ENCODE peak calls at places on chromosome 4, in four cellular contexts. D is MM.1S, X is HCT116, O is right lobe of liver. N is an unnamed sample.

GRCh38 chr4:151921811-151922210 is 161.0 kb upstream of the GATB start:
- DNase-seq in X (no peak), O (no peak), D (no peak), N (no peak)

GRCh38 chr4:110055014-110055768 is 142.5 kb downstream of the EGF start:
- DNase-seq in X (no peak), O (no peak), D (peak), N (peak)

GRCh38 chr4:102789317-102789717 is 28.5 kb upstream of the MANBA start:
- DNase-seq in D (no peak), X (no peak), O (no peak), N (no peak)

GRCh38 chr4:80210549-80210948 is 13.2 kb downstream of the PRDM8 start:
- DNase-seq in X (no peak), D (no peak), O (no peak), N (no peak)

GRCh38 chr4:141002323-141002805 is 130.9 kb downstream of the RNF150 start:
- DNase-seq in O (no peak), X (no peak), D (no peak), N (no peak)

GRCh38 chr4:177583000-177583399 is 140.8 kb upstream of the AGA start:
- DNase-seq in X (no peak), O (no peak), D (no peak), N (no peak)

GRCh38 chr4:53688186-53688790 is 97.0 kb upstream of the LNX1 start:
- DNase-seq in D (peak), X (no peak), O (no peak), N (peak)

GRCh38 chr4:159002950-159003349 is 99.9 kb upstream of the RAPGEF2 start:
- DNase-seq in D (no peak), O (no peak), X (no peak), N (no peak)

GRCh38 chr4:188403272-188403671 is 264.0 kb downstream of the TRIML1 start:
- DNase-seq in D (no peak), O (no peak), X (no peak), N (no peak)

GRCh38 chr4:114151-114550 is 10.2 kb upstream of the ZNF718 start:
- DNase-seq in X (no peak), D (no peak), O (no peak), N (no peak)

GRCh38 chr4:8729408-8730149 is 137.0 kb downstream of the CPZ start:
- DNase-seq in D (no peak), X (no peak), O (peak), N (no peak)

GRCh38 chr4:57424231-57424897 is 314.2 kb upstream of the IGFBP7 start:
- DNase-seq in X (no peak), D (no peak), O (no peak), N (no peak)

GRCh38 chr4:126955292-126956191 is 677.2 kb upstream of the INTU start:
- DNase-seq in D (no peak), O (peak), X (no peak), N (no peak)

GRCh38 chr4:60579335-60579734 is 620.8 kb upstream of the ADGRL3 start:
- DNase-seq in D (no peak), O (no peak), X (no peak), N (no peak)

GRCh38 chr4:104616401-104616820 is 121.7 kb upstream of the CXXC4 start:
- DNase-seq in X (no peak), D (no peak), O (no peak), N (no peak)

GRCh38 chr4:122152699-122153328 is 683 bp downstream of the BLTP1 start:
- DNase-seq in O (peak), X (no peak), D (peak), N (peak)

GRCh38 chr4:61194601-61195000 is 5.5 kb upstream of the ADGRL3 start:
- DNase-seq in D (no peak), O (no peak), X (no peak), N (no peak)

GRCh38 chr4:180913750-180914149 is 1329.5 kb upstream of the TENM3 start:
- DNase-seq in D (no peak), O (no peak), X (peak), N (no peak)

GRCh38 chr4:180909279-180909678 is 1333.9 kb upstream of the TENM3 start:
- DNase-seq in X (peak), O (no peak), D (no peak), N (peak)
- TF ChIP-seq CTCF in X (peak), O (peak), D (peak), N (peak)

GRCh38 chr4:72494156-72494555 is 74.9 kb downstream of the ADAMTS3 start:
- DNase-seq in O (no peak), D (no peak), X (no peak), N (no peak)

GRCh38 chr4:72500214-72500613 is 68.8 kb downstream of the ADAMTS3 start:
- DNase-seq in O (no peak), D (no peak), X (no peak), N (no peak)

DNA sequence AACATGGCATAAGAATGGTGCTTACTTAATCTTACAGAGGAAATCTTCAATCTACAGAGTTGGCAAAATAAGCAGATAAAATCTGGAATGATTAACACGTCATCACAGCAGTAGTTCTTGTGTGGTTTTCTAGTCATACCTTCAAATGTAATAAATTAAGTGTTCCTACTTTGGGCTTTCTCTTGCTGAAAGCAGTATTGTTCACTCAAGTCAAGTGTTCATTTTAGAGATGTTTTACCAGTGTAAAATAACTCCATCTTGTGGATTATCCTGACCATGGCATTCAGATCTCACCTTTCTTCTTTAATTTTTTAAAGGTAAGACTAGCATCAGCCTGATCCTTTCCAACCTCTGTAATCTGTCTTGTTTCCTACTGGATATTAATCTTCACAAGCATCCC is 72.9 kb downstream of the ADAMTS3 start:
- DNase-seq in O (no peak), D (no peak), X (no peak), N (no peak)
- TF ChIP-seq CTCF in O (no peak), D (no peak), X (no peak), N (no peak)

DNA sequence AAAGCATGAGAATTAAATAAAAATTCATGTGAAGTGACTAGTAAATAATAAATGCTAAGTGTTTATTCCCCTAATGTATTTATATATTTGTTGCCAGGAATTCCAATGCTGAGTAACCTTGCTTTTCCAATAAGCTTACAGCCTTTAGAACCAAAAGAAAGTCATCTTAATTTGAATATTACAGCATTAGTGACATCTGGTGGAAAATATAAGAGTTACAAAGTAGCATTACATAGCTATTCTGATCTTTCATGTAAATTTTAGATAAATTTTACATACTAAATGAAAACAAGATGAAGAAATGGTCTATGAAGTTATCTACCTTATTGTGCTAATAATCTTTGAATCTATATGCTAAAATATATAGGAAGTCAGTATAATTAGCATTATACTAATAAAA is 10.4 kb downstream of the MAD2L1 start:
- DNase-seq in O (no peak), D (peak), X (no peak), N (no peak)
- TF ChIP-seq CTCF in O (no peak), D (peak), X (peak), N (no peak)

GRCh38 chr4:3766791-3767561 is 791 bp downstream of the ADRA2C start:
- DNase-seq in O (no peak), D (no peak), X (no peak), N (no peak)
- TF ChIP-seq CTCF in O (no peak), D (no peak), X (no peak), N (no peak)

GRCh38 chr4:170938588-170938987 is 848.8 kb upstream of the AADAT start:
- DNase-seq in O (no peak), X (no peak), D (no peak), N (no peak)
- TF ChIP-seq CTCF in O (no peak), X (no peak), D (no peak), N (no peak)

DNA sequence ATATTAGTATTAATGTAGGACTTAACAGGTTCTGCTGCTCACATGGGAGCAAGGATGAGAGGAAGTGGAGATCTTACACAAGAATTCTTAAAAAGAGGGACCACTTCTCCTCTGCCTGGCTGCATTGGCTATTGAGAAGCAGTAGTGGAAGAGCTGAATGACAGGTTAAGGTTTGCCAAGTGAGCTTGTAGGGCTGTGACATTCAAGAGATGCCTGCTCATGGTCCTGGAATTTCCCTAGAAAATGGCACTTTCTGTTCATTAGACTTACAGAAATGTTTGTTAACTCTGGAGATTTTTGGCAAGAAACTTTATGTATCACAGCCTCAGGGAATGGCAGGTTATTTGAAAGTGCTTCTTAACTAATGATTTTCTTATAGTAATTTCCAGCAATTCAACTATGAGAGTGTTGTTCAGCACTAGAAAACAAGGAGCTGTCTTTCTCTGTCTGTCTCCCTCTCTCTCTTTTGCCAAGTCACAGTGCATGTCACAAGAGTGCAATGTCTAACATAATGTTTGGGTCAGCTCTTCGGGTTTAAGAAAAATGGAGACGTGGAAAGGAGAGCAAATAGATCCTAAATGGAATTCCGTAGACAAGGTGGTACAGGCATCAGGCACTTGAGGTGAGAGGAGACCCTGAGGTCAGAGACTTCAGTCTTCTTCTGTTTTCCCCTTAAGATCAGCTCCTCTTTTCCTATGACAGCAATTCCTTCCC is 8.3 kb upstream of the NAP1L5 start:
- DNase-seq in O (no peak), D (no peak), X (no peak), N (no peak)
- TF ChIP-seq CTCF in O (no peak), D (no peak), X (no peak), N (no peak)

GRCh38 chr4:74635074-74635473 is 159.2 kb downstream of the BTC start:
- DNase-seq in X (peak), O (no peak), D (no peak), N (no peak)
- TF ChIP-seq CTCF in X (no peak), O (no peak), D (no peak), N (no peak)

N was measured in GM13977.